ENCODE peak calls at places on chromosome 20, in ten cellular contexts. Z is left lung; K is breast epithelium; W is keratinocyte; R is GM23338; I is heart left ventricle; S is CD4-positive, alpha-beta T cell; J is stomach; Y is IMR-90; V is sigmoid colon. G is an unnamed sample.

GRCh38 chr20:57560554-57561355 is at the start of gene PCK1:
- DNase-seq in Z (no peak), K (no peak), W (no peak), R (no peak), I (peak), S (no peak), J (peak), Y (peak), V (no peak), G (peak)

GRCh38 chr20:5364997-5365597 is 48.3 kb upstream of the PROKR2 start:
- DNase-seq in Z (no peak), K (no peak), W (no peak), R (no peak), I (no peak), S (no peak), J (no peak), Y (no peak), V (no peak), G (no peak)

GRCh38 chr20:56750430-56750829 is 121.3 kb downstream of the TFAP2C start:
- DNase-seq in Z (no peak), K (peak), W (no peak), R (peak), I (no peak), S (no peak), J (no peak), Y (no peak), V (no peak), G (no peak)

GRCh38 chr20:21173496-21174025 is 47.7 kb downstream of the KIZ start:
- DNase-seq in Z (no peak), K (no peak), W (no peak), R (no peak), I (no peak), S (no peak), J (no peak), Y (peak), V (no peak), G (no peak)

GRCh38 chr20:23613676-23614075 is 8.0 kb upstream of the CST9 start:
- DNase-seq in Z (no peak), K (no peak), W (no peak), R (no peak), I (peak), S (no peak), J (no peak), Y (no peak), V (no peak), G (peak)

GRCh38 chr20:37392441-37393195 is 46.7 kb downstream of the SRC start:
- DNase-seq in Z (no peak), K (no peak), W (no peak), R (peak), I (peak), S (no peak), J (no peak), Y (no peak), V (no peak), G (peak)

GRCh38 chr20:53708129-53708968 is 114.7 kb upstream of the ZNF217 start:
- DNase-seq in Z (no peak), K (no peak), W (no peak), R (no peak), I (no peak), S (no peak), J (no peak), Y (peak), V (no peak), G (no peak)

GRCh38 chr20:59221049-59221748 is 57.6 kb downstream of the ZNF831 start:
- DNase-seq in Z (no peak), K (no peak), W (no peak), R (peak), I (no peak), S (no peak), J (no peak), Y (no peak), V (no peak), G (no peak)

GRCh38 chr20:18999076-18999475 is 185.5 kb downstream of the SCP2D1 start:
- DNase-seq in Z (no peak), K (no peak), W (no peak), R (no peak), I (no peak), S (no peak), J (no peak), Y (no peak), V (no peak), G (no peak)

GRCh38 chr20:53734006-53734688 is 140.5 kb upstream of the ZNF217 start:
- DNase-seq in Z (no peak), K (no peak), W (no peak), R (no peak), I (no peak), S (no peak), J (no peak), Y (no peak), V (no peak), G (no peak)

GRCh38 chr20:48148916-48149672 is 363.8 kb upstream of the SULF2 start:
- DNase-seq in Z (peak), K (no peak), W (no peak), R (no peak), I (no peak), S (no peak), J (no peak), Y (no peak), V (no peak), G (no peak)

GRCh38 chr20:44648579-44648978 is 2.9 kb downstream of the ADA start:
- DNase-seq in Z (no peak), K (no peak), W (no peak), R (peak), I (peak), S (no peak), J (no peak), Y (no peak), V (no peak), G (peak)
- TF ChIP-seq CTCF in Z (no peak), K (no peak), W (no peak), R (peak), I (no peak), S (no peak), J (no peak), Y (no peak), V (no peak), G (no peak)

DNA sequence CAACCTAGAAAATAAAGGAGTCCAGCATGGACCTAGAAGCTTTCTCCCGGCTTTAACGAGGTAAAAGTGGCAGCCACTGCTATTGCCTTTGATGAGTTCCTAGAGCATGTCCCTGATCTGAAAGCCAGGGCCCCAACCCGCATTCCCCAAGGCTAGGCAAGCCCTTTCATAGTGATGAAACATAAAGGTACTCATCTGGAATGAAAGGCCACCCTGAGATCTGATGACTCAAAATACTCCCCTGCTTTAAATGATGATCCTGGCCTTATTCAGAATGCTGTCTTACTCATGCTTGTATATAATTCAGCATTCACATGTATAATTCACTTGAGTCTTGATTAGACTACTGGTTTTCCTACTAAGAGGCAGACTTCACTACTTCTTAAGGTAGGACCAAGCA is 21.3 kb downstream of the TTPAL start:
- DNase-seq in Z (no peak), K (no peak), W (peak), R (no peak), I (no peak), S (no peak), J (no peak), Y (peak), V (peak), G (no peak)
- H3K27ac ChIP-seq in Z (peak), K (no peak), W (peak), R (no peak), I (peak), S (no peak), J (no peak), Y (peak), V (no peak), G (no peak)

DNA sequence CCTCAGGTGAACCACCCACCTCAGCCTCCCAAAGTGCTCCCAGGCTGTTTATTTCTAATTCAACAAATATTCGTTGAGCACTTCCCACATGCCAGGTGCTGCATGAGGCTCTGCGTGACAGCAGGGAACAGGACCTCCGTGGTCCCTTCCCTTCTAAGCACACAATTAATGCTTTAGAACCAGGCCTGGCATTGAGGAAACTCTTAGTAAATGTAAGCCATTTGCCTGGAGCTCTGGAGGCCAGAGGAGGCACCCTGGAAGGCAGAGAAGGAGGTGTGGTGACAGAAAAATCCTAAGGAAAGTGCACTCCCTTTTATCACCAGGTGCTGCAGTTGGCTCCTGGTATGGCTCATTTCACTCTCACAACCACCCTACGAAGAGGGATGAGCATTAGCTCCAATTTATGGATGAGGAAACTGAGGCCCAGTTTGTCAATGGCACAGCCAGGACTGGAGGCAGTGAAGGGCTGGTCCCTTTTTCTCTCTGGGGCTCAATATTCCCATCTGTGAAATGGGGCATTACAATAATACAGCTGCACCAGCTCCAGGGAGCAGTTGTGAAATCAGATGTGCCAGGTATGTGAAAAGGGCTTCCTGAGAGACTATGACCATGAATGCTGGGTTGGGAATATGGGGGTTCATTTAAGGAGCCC is 8.1 kb upstream of the ID1 start:
- DNase-seq in Z (no peak), K (no peak), W (no peak), R (peak), I (no peak), S (no peak), J (no peak), Y (no peak), V (no peak), G (no peak)
- TF ChIP-seq CTCF in Z (no peak), K (no peak), W (no peak), R (no peak), I (no peak), S (no peak), J (no peak), Y (no peak), V (no peak), G (no peak)

GRCh38 chr20:3784226-3784853 is 2.2 kb downstream of the CENPB start:
- DNase-seq in Z (no peak), K (no peak), W (no peak), R (no peak), I (peak), S (no peak), J (no peak), Y (no peak), V (no peak), G (peak)

GRCh38 chr20:3786665-3787639 is at the start of gene CENPB:
- DNase-seq in Z (peak), K (peak), W (no peak), R (peak), I (peak), S (peak), J (peak), Y (peak), V (peak), G (peak)

GRCh38 chr20:3784863-3785239 is 1.7 kb downstream of the CENPB start:
- DNase-seq in Z (no peak), K (no peak), W (no peak), R (no peak), I (no peak), S (no peak), J (no peak), Y (no peak), V (no peak), G (no peak)

GRCh38 chr20:3785240-3786125 is 1.1 kb downstream of the CENPB start:
- DNase-seq in Z (no peak), K (no peak), W (no peak), R (peak), I (no peak), S (no peak), J (peak), Y (no peak), V (no peak), G (peak)

DNA sequence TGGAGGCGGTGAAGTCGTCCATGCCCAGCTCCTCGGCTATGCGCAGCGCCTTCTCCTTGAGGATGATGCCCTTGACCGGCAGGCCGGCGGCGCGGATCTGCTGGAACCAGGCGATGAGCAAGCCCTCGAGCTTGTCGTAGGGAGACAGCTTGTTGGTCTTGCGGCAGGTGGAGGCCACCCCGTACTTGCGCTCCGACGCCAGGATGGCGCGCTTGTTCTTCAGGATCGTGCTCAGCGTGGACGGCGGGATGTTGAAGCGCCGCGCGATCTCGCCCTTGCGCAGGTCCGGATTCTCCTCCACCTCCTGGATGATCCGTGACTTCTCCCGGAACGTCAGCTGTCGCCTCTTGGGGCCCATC is 435 bp downstream of the CENPB start:
- DNase-seq in Z (no peak), K (peak), W (no peak), R (peak), I (peak), S (no peak), J (peak), Y (peak), V (no peak), G (no peak)
- H3K27ac ChIP-seq in Z (peak), K (peak), W (peak), R (no peak), I (peak), S (peak), J (peak), Y (peak), V (peak), G (peak)

GRCh38 chr20:25207149-25207959 is 11.8 kb downstream of the ENTPD6 start:
- DNase-seq in Z (no peak), K (peak), W (no peak), R (no peak), I (no peak), S (no peak), J (peak), Y (no peak), V (no peak), G (no peak)
- TF ChIP-seq CTCF in Z (no peak), K (no peak), W (no peak), R (no peak), I (no peak), S (no peak), J (no peak), Y (no peak), V (no peak), G (no peak)

GRCh38 chr20:33644313-33645071 is 17.6 kb upstream of the C20orf144 start:
- DNase-seq in Z (no peak), K (no peak), W (no peak), R (no peak), I (no peak), S (no peak), J (no peak), Y (no peak), V (no peak), G (no peak)

GRCh38 chr20:33647603-33648395 is 14.3 kb upstream of the C20orf144 start:
- DNase-seq in Z (no peak), K (no peak), W (no peak), R (no peak), I (no peak), S (no peak), J (peak), Y (peak), V (no peak), G (no peak)

GRCh38 chr20:33645421-33645820 is 16.7 kb upstream of the C20orf144 start:
- DNase-seq in Z (no peak), K (no peak), W (no peak), R (no peak), I (no peak), S (no peak), J (no peak), Y (no peak), V (no peak), G (no peak)

GRCh38 chr20:33645072-33645358 is 17.1 kb upstream of the C20orf144 start:
- DNase-seq in Z (no peak), K (no peak), W (no peak), R (no peak), I (no peak), S (no peak), J (no peak), Y (no peak), V (no peak), G (no peak)

DNA sequence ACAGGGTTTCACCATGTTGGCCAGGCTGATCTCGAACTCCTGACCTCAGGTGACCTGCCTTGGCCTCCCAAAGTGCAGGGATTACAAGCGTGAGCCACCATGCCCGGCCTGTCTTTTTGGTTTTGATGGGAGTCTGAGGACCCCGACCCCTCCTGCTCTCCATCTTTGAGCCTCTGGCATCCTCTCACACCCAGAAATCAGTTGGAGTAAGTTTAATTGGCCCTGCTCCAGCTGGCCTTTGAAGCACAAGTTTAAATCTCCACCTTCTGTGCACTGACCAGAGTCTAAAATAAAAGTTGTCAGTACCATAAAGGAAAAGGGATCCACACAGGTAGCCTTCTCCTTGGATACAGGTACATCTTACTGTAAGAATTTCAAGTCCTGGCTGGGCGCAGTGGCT is 15.9 kb upstream of the C20orf144 start:
- DNase-seq in Z (no peak), K (no peak), W (no peak), R (no peak), I (no peak), S (no peak), J (no peak), Y (no peak), V (no peak), G (no peak)
- H3K27ac ChIP-seq in Z (no peak), K (no peak), W (no peak), R (no peak), I (no peak), S (no peak), J (peak), Y (no peak), V (no peak), G (no peak)

GRCh38 chr20:25129428-25129827 is 47.5 kb upstream of the VSX1 start:
- DNase-seq in Z (no peak), K (no peak), W (no peak), R (no peak), I (peak), S (no peak), J (no peak), Y (no peak), V (no peak), G (no peak)

GRCh38 chr20:25128649-25129048 is 46.7 kb upstream of the VSX1 start:
- DNase-seq in Z (no peak), K (no peak), W (no peak), R (no peak), I (no peak), S (no peak), J (no peak), Y (no peak), V (no peak), G (no peak)

GRCh38 chr20:25127761-25128537 is 46.0 kb upstream of the VSX1 start:
- DNase-seq in Z (no peak), K (no peak), W (no peak), R (no peak), I (no peak), S (no peak), J (no peak), Y (no peak), V (no peak), G (no peak)

GRCh38 chr20:25126630-25127029 is 44.7 kb upstream of the VSX1 start:
- DNase-seq in Z (no peak), K (no peak), W (no peak), R (no peak), I (no peak), S (no peak), J (no peak), Y (no peak), V (no peak), G (no peak)

GRCh38 chr20:25129908-25130307 is 48.0 kb upstream of the VSX1 start:
- DNase-seq in Z (no peak), K (no peak), W (no peak), R (peak), I (no peak), S (no peak), J (no peak), Y (no peak), V (no peak), G (no peak)
- TF ChIP-seq CTCF in Z (no peak), K (no peak), W (no peak), R (no peak), I (no peak), S (no peak), J (no peak), Y (no peak), V (no peak), G (no peak)

G was measured in kidney.